ENCODE peak calls at places on chromosomes 16 and 17, in four cellular contexts. W is anterior cingulate cortex, T is T-helper 2 cell, N is PC-9. Q is an unnamed sample.

GRCh38 chr17:77692571-77693161 is 265.8 kb upstream of the TNRC6C start:
- DNase-seq in W (no peak), T (peak; percentile 18), N (no peak), Q (no peak)

GRCh38 chr16:14424595-14424994 is 205.5 kb downstream of the PARN start:
- DNase-seq in W (no peak), T (no peak), N (no peak), Q (no peak)

GRCh38 chr16:88941933-88942909 is 34.8 kb downstream of the CBFA2T3 start:
- DNase-seq in W (peak; percentile 64), T (peak; percentile 15), N (no peak), Q (no peak)

GRCh38 chr17:73494096-73494954 is 149.9 kb downstream of the SDK2 start:
- DNase-seq in W (no peak), T (no peak), N (no peak), Q (no peak)

GRCh38 chr16:8716592-8716991 is 42.2 kb downstream of the ABAT start:
- DNase-seq in W (no peak), T (no peak), N (no peak), Q (peak; percentile 2)

GRCh38 chr17:77141846-77142449 is 1.2 kb downstream of the SEC14L1 start:
- DNase-seq in W (no peak), T (no peak), N (peak; percentile 72), Q (no peak)

GRCh38 chr17:18860161-18860972 is 2.4 kb downstream of the PRPSAP2 start:
- DNase-seq in W (no peak), T (no peak), N (no peak), Q (no peak)

GRCh38 chr16:12146966-12147365 is 170.4 kb downstream of the SNX29 start:
- DNase-seq in W (no peak), T (no peak), N (no peak), Q (no peak)

GRCh38 chr16:10112021-10112420 is 70.2 kb downstream of the GRIN2A start:
- DNase-seq in W (no peak), T (no peak), N (peak; percentile 66), Q (no peak)

GRCh38 chr16:12964466-12964865 is 63.1 kb downstream of the SHISA9 start:
- DNase-seq in W (no peak), T (no peak), N (no peak), Q (no peak)

GRCh38 chr17:37280841-37281240 is 94.9 kb upstream of the C17orf78 start:
- DNase-seq in W (no peak), T (no peak), N (no peak), Q (no peak)

GRCh38 chr16:760498-761343 is at the start of gene MSLN:
- DNase-seq in W (no peak), T (no peak), N (peak; percentile 51), Q (no peak)

GRCh38 chr16:68257251-68257905 is 6.9 kb upstream of the SLC7A6 start:
- DNase-seq in W (no peak), T (no peak), N (peak; percentile 74), Q (no peak)

GRCh38 chr16:59632266-59632855 is 898.2 kb upstream of the GOT2 start:
- DNase-seq in W (no peak), T (no peak), N (no peak), Q (no peak)

GRCh38 chr17:74515941-74516340 is 15.3 kb downstream of the CD300LB start:
- DNase-seq in W (no peak), T (no peak), N (no peak), Q (no peak)

Q was measured in AG09309.